ENCODE peak calls at places on chromosomes 1 and 21, in five cellular contexts. O is ovary; N is H1; P is CD8-positive, alpha-beta memory T cell; H is cardiac muscle cell. B is an unnamed sample.

GRCh38 chr1:157301477-157302198 is 163.4 kb upstream of the ETV3 start:
- DNase-seq in N (no peak), H (no peak), O (no peak), P (no peak), B (no peak)

GRCh38 chr1:7507620-7508019 is 263.5 kb upstream of the VAMP3 start:
- DNase-seq in N (no peak), P (no peak), O (no peak), H (no peak), B (no peak)

GRCh38 chr21:35414511-35415139 is 365.5 kb upstream of the RUNX1 start:
- DNase-seq in N (no peak), O (no peak), P (no peak), H (no peak), B (no peak)

GRCh38 chr1:178541829-178542553 is 29.1 kb downstream of the TEX35 start:
- DNase-seq in O (no peak), N (peak; percentile 76), H (peak; percentile 69), P (peak; percentile 31), B (peak; percentile 16)

GRCh38 chr1:116360435-116361173 is 12.4 kb upstream of the ATP1A1 start:
- DNase-seq in N (no peak), O (no peak), P (no peak), H (no peak), B (no peak)

GRCh38 chr1:53765656-53766055 is 26.7 kb upstream of the GLIS1 start:
- DNase-seq in O (no peak), N (no peak), H (no peak), P (no peak), B (no peak)

GRCh38 chr1:18511469-18511997 is 30.8 kb downstream of the KLHDC7A start:
- DNase-seq in N (no peak), O (no peak), H (no peak), P (no peak), B (no peak)

GRCh38 chr1:45348966-45349677 is 8.9 kb upstream of the MUTYH start:
- DNase-seq in O (no peak), P (no peak), N (no peak), H (no peak), B (no peak)

GRCh38 chr1:26824735-26825134 is 1.8 kb upstream of the ZDHHC18 start:
- DNase-seq in O (no peak), N (no peak), H (no peak), P (no peak), B (no peak)

GRCh38 chr1:168653567-168653966 is 75.4 kb downstream of the DPT start:
- DNase-seq in N (no peak), P (no peak), H (no peak), O (no peak), B (no peak)

GRCh38 chr1:235408503-235408960 is 41.3 kb downstream of the TBCE start:
- DNase-seq in N (no peak), P (no peak), H (no peak), O (no peak), B (no peak)

GRCh38 chr1:50266509-50266908 is 156.7 kb downstream of the DMRTA2 start:
- DNase-seq in O (no peak), H (no peak), N (no peak), P (no peak), B (no peak)

GRCh38 chr1:222239130-222239529 is 308.8 kb downstream of the HHIPL2 start:
- DNase-seq in O (no peak), P (no peak), N (no peak), H (no peak), B (no peak)

GRCh38 chr1:216626394-216627067 is 96.7 kb downstream of the ESRRG start:
- DNase-seq in H (no peak), O (no peak), P (no peak), N (no peak), B (no peak)

GRCh38 chr1:165456861-165457260 is 11.9 kb upstream of the RXRG start:
- DNase-seq in P (no peak), H (no peak), N (no peak), O (no peak), B (no peak)

GRCh38 chr1:89005286-89006151 is 13.1 kb upstream of the KYAT3 start:
- DNase-seq in O (no peak), P (no peak), N (no peak), H (no peak), B (no peak)

GRCh38 chr1:119982006-119982405 is 85.7 kb upstream of the ADAM30 start:
- DNase-seq in H (no peak), N (no peak), O (no peak), P (no peak), B (no peak)

GRCh38 chr1:6148497-6149241 is 31.5 kb downstream of the CHD5 start:
- DNase-seq in H (peak; percentile 85), O (peak; percentile 56), P (peak; percentile 51), N (peak; percentile 93), B (peak; percentile 43)

GRCh38 chr1:209527372-209527771 is 56.1 kb upstream of the CAMK1G start:
- DNase-seq in N (no peak), P (no peak), O (no peak), H (no peak), B (no peak)

GRCh38 chr1:18118078-18118477 is 10.5 kb downstream of the IGSF21 start:
- DNase-seq in P (no peak), O (no peak), H (no peak), N (no peak), B (no peak)

GRCh38 chr1:40701684-40702083 is 10.2 kb downstream of the NFYC start:
- DNase-seq in P (no peak), N (no peak), H (no peak), O (no peak), B (no peak)

GRCh38 chr1:232980336-232980978 is 30.0 kb downstream of the NTPCR start:
- DNase-seq in P (no peak), N (no peak), H (peak; percentile 28), O (no peak), B (no peak)

GRCh38 chr1:223771814-223772770 is 59.8 kb downstream of the CAPN2 start:
- DNase-seq in H (peak; percentile 77), N (peak; percentile 45), O (peak; percentile 74), P (no peak), B (no peak)

GRCh38 chr1:236952279-236953003 is 51.8 kb downstream of the MT1HL1 start:
- DNase-seq in N (no peak), H (peak; percentile 61), O (no peak), P (no peak), B (no peak)

GRCh38 chr1:44021581-44022321 is 9.5 kb downstream of the SLC6A9 start:
- DNase-seq in H (no peak), N (no peak), P (no peak), O (no peak), B (no peak)

GRCh38 chr1:172657586-172657985 is 1.3 kb upstream of the FASLG start:
- DNase-seq in H (no peak), N (no peak), O (no peak), P (no peak), B (no peak)

GRCh38 chr1:206963740-206964139 is 6.5 kb downstream of the FCAMR start:
- DNase-seq in H (no peak), P (no peak), N (no peak), O (no peak), B (no peak)

GRCh38 chr21:33924766-33925100 is 9.1 kb upstream of the ATP5PO start:
- DNase-seq in H (no peak), P (no peak), N (no peak), O (no peak), B (no peak)

GRCh38 chr1:166343276-166343675 is 176.5 kb upstream of the FAM78B start:
- DNase-seq in P (no peak), N (no peak), O (no peak), H (no peak), B (no peak)

GRCh38 chr1:152000989-152001630 is 7.5 kb upstream of the S100A10 start:
- DNase-seq in O (no peak), P (no peak), N (no peak), H (no peak), B (no peak)

GRCh38 chr1:243293941-243294722 is 38.3 kb downstream of the SDCCAG8 start:
- DNase-seq in O (no peak), H (no peak), P (no peak), N (no peak), B (no peak)

GRCh38 chr1:243288062-243288461 is 32.2 kb downstream of the SDCCAG8 start:
- DNase-seq in O (no peak), P (no peak), H (no peak), N (no peak), B (no peak)

GRCh38 chr1:243294723-243295121 is 38.9 kb downstream of the SDCCAG8 start:
- DNase-seq in H (no peak), O (no peak), N (no peak), P (no peak), B (no peak)

GRCh38 chr1:243292117-243292516 is 36.3 kb downstream of the SDCCAG8 start:
- DNase-seq in H (no peak), O (no peak), P (no peak), N (no peak), B (no peak)

GRCh38 chr1:243291287-243291686 is 35.4 kb downstream of the SDCCAG8 start:
- DNase-seq in N (no peak), P (no peak), H (no peak), O (no peak), B (no peak)
- H3K9me3 ChIP-seq in N (no peaks in the 10 kb centered on the region), P (no peaks in the 10 kb centered on the region), H (no peaks in the 10 kb centered on the region), O (no peaks in the 10 kb centered on the region), B (no peaks in the 10 kb centered on the region)

GRCh38 chr21:9730866-9731265 is 790.5 kb upstream of the TPTE start:
- DNase-seq in H (no peak), N (no peak), O (no peak), P (no peak), B (no peak)
- H3K9me3 ChIP-seq in H (peaks cover 15% of the 10 kb centered on the region), N (peaks cover 63% of the 10 kb centered on the region), O (no peaks in the 10 kb centered on the region), P (peaks cover 4% of the 10 kb centered on the region), B (no peaks in the 10 kb centered on the region)

DNA sequence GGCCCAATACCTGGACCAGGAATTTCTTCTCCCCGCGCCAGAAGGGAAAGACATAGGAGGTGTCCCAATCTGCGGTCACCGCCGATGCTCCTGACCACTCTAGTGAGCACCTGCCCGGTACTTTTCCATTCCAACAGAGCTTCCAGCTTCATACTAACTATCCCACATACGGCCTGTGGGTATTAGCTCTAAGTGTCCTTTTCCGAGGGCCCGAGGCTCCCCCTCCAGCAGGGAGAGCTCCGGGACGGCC is 2.6 kb upstream of the SIM2 start:
- DNase-seq in O (no peak), H (no peak), N (no peak), P (no peak), B (no peak)
- H3K9me3 ChIP-seq in O (no peaks in the 10 kb centered on the region), H (no peaks in the 10 kb centered on the region), N (no peaks in the 10 kb centered on the region), P (no peaks in the 10 kb centered on the region), B (no peaks in the 10 kb centered on the region)

GRCh38 chr1:42210421-42211133 is 46.0 kb upstream of the GUCA2A start:
- DNase-seq in H (no peak), O (no peak), P (no peak), N (no peak), B (no peak)

GRCh38 chr1:42209516-42210370 is 45.2 kb upstream of the GUCA2A start:
- DNase-seq in O (no peak), N (no peak), P (no peak), H (no peak), B (no peak)

GRCh38 chr1:42211224-42211623 is 46.7 kb upstream of the GUCA2A start:
- DNase-seq in O (no peak), P (no peak), H (no peak), N (no peak), B (no peak)

GRCh38 chr1:42201986-42202385 is 37.4 kb upstream of the GUCA2A start:
- DNase-seq in O (no peak), N (no peak), P (no peak), H (no peak), B (no peak)

DNA sequence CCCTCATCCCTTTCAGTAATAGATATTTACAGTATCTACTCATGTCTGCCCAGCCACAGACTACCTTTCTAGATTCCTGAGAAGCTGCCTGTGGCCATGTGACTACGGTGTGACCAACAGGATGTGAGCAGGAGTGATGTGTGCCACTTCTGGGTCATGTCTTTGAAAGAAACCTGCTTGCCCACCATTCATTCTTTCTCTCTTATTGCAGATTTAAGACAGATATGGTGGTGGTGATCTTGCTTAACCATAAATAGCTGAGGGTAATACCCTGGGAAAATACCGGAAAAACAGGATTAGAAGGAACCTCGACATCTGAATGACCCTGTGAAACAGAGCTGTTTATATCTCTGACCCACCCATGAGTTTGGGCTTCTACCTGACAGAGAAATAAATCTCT is 41.6 kb upstream of the GUCA2A start:
- DNase-seq in P (no peak), H (no peak), O (no peak), N (no peak), B (no peak)
- H3K9me3 ChIP-seq in P (peaks cover 7% of the 10 kb centered on the region), H (no peaks in the 10 kb centered on the region), O (no peaks in the 10 kb centered on the region), N (no peaks in the 10 kb centered on the region), B (peaks cover 3% of the 10 kb centered on the region)